ENCODE peak calls at places on chromosomes 2 and 18, in seven cellular contexts. Y is GM13977, V is mesothelial cell of epicardium, E is prostate gland, O is mucosa of descending colon, J is endothelial cell, M is nephron progenitor cell. Q is an unnamed sample.

GRCh38 chr2:215553946-215554345 is 118.1 kb upstream of the FN1 start:
- DNase-seq in E (no peak), O (no peak), Y (no peak), J (no peak), M (no peak), V (no peak), Q (no peak)

GRCh38 chr2:234881413-234882241 is 70.2 kb upstream of the SH3BP4 start:
- DNase-seq in Y (peak), O (peak), V (peak), M (peak), E (peak), J (peak), Q (no peak)

GRCh38 chr18:3851159-3851558 is 401.2 kb downstream of the TGIF1 start:
- DNase-seq in Y (no peak), E (no peak), V (no peak), M (no peak), O (no peak), J (no peak), Q (no peak)

GRCh38 chr18:40152859-40153258 is 1802.2 kb upstream of the PIK3C3 start:
- DNase-seq in M (no peak), V (no peak), J (no peak), O (no peak), Y (no peak), E (no peak), Q (no peak)

GRCh38 chr2:85796549-85797262 is 42.9 kb downstream of the ATOH8 start:
- DNase-seq in M (no peak), O (no peak), Y (no peak), E (no peak), V (no peak), J (no peak), Q (no peak)

GRCh38 chr2:189799531-189799930 is 15.3 kb downstream of the PMS1 start:
- DNase-seq in E (no peak), O (no peak), J (no peak), Y (no peak), M (no peak), V (no peak), Q (no peak)

GRCh38 chr2:179861777-179862117 is 335 bp upstream of the ZNF385B start:
- DNase-seq in M (peak), O (no peak), E (no peak), Y (no peak), V (no peak), J (peak), Q (no peak)

GRCh38 chr2:64785245-64785644 is 131.5 kb upstream of the SERTAD2 start:
- DNase-seq in J (no peak), V (no peak), E (no peak), O (no peak), Y (no peak), M (no peak), Q (no peak)

GRCh38 chr2:207416936-207417718 is 112.6 kb upstream of the CREB1 start:
- DNase-seq in O (no peak), M (no peak), J (no peak), E (no peak), Y (no peak), V (no peak), Q (no peak)

GRCh38 chr2:58834404-58834803 is 593.3 kb upstream of the FANCL start:
- DNase-seq in E (no peak), O (no peak), M (peak), V (peak), Y (no peak), J (peak), Q (no peak)

GRCh38 chr2:5315512-5315911 is 376.7 kb upstream of the SOX11 start:
- DNase-seq in J (no peak), E (no peak), V (no peak), O (no peak), Y (no peak), M (no peak), Q (no peak)

GRCh38 chr2:11357428-11357972 is 13.1 kb upstream of the ROCK2 start:
- DNase-seq in M (no peak), E (no peak), O (no peak), V (no peak), Y (no peak), J (no peak), Q (no peak)

GRCh38 chr2:112884869-112885502 is 26.0 kb upstream of the IL37 start:
- DNase-seq in V (no peak), J (peak), Y (peak), E (no peak), M (peak), O (peak), Q (peak)

GRCh38 chr2:234198976-234199375 is 148.5 kb downstream of the SPP2 start:
- DNase-seq in V (no peak), J (no peak), O (no peak), M (no peak), E (no peak), Y (no peak), Q (no peak)

GRCh38 chr2:67660015-67660602 is 263.0 kb downstream of the ETAA1 start:
- DNase-seq in O (no peak), V (no peak), E (no peak), Y (no peak), M (no peak), J (no peak), Q (no peak)

GRCh38 chr18:59109375-59109774 is 30.3 kb upstream of the SEC11C start:
- DNase-seq in Y (no peak), M (no peak), E (no peak), O (no peak), V (no peak), J (no peak), Q (no peak)

GRCh38 chr2:219571311-219572236 is at the start of gene OBSL1:
- DNase-seq in E (peak), J (peak), Y (peak), O (peak), V (peak), M (peak), Q (no peak)

GRCh38 chr2:72991439-72991725 is 74.1 kb downstream of the EMX1 start:
- DNase-seq in M (no peak), Y (no peak), E (no peak), V (no peak), O (no peak), J (no peak), Q (no peak)

GRCh38 chr2:159292157-159292556 is 5.7 kb upstream of the WDSUB1 start:
- DNase-seq in E (no peak), O (no peak), M (peak), Y (no peak), V (no peak), J (no peak), Q (no peak)

GRCh38 chr2:28398101-28398834 is 5.6 kb downstream of the FOSL2 start:
- DNase-seq in Y (no peak), O (no peak), V (no peak), E (no peak), M (no peak), J (no peak), Q (no peak)

GRCh38 chr2:100832885-100833284 is 12.9 kb downstream of the NPAS2 start:
- DNase-seq in J (no peak), O (peak), Y (no peak), V (no peak), M (no peak), E (peak), Q (no peak)

GRCh38 chr2:85255456-85255812 is 72.4 kb downstream of the TGOLN2 start:
- DNase-seq in V (no peak), Y (no peak), M (no peak), E (no peak), O (no peak), J (no peak), Q (no peak)

GRCh38 chr2:19435815-19436214 is 77.4 kb upstream of the OSR1 start:
- DNase-seq in V (no peak), E (no peak), M (no peak), O (no peak), Y (no peak), J (no peak), Q (no peak)

GRCh38 chr18:69580107-69580506 is 179.4 kb downstream of the DOK6 start:
- DNase-seq in O (no peak), Y (no peak), E (no peak), M (no peak), J (peak), V (no peak), Q (no peak)

GRCh38 chr2:201126308-201127127 is 10.6 kb downstream of the CFLAR start:
- DNase-seq in E (no peak), M (no peak), J (no peak), V (no peak), O (no peak), Y (no peak), Q (no peak)

GRCh38 chr2:70541481-70542020 is 12.1 kb downstream of the TGFA start:
- DNase-seq in V (no peak), J (no peak), O (no peak), Y (no peak), E (no peak), M (no peak), Q (no peak)

GRCh38 chr2:25330937-25331336 is 10.8 kb downstream of the DNMT3A start:
- DNase-seq in Y (no peak), O (no peak), E (no peak), M (no peak), V (no peak), J (no peak), Q (no peak)

GRCh38 chr2:107336536-107336935 is 450.6 kb upstream of the ST6GAL2 start:
- DNase-seq in J (no peak), E (no peak), V (no peak), M (no peak), O (no peak), Y (no peak), Q (no peak)

GRCh38 chr2:129923265-129924141 is 56.0 kb upstream of the RAB6C start:
- DNase-seq in E (peak), V (no peak), O (no peak), M (peak), Y (peak), J (peak), Q (no peak)

GRCh38 chr2:56167616-56168015 is 16.2 kb upstream of the CCDC85A start:
- DNase-seq in V (no peak), E (no peak), O (no peak), Y (no peak), J (no peak), M (no peak), Q (no peak)

GRCh38 chr2:29010946-29011649 is 30.0 kb downstream of the TOGARAM2 start:
- DNase-seq in O (peak), M (peak), V (no peak), Y (no peak), J (no peak), E (no peak), Q (no peak)

GRCh38 chr2:25086070-25086560 is 44.2 kb downstream of the EFR3B start:
- DNase-seq in V (no peak), E (peak), J (no peak), O (no peak), Y (no peak), M (no peak), Q (no peak)

GRCh38 chr2:159960413-159960812 is 102.0 kb downstream of the PLA2R1 start:
- DNase-seq in Y (peak), E (peak), O (no peak), M (no peak), V (no peak), J (no peak), Q (no peak)

GRCh38 chr2:229087843-229088520 is 183.1 kb downstream of the PID1 start:
- DNase-seq in J (no peak), V (no peak), O (no peak), M (no peak), Y (no peak), E (no peak), Q (no peak)

GRCh38 chr2:16442971-16443370 is 222.7 kb downstream of the CYRIA start:
- DNase-seq in J (no peak), E (no peak), Y (no peak), O (no peak), V (no peak), M (no peak), Q (no peak)
- TF ChIP-seq CTCF in J (no peak), E (no peak), Y (no peak), O (no peak), V (no peak), M (no peak), Q (no peak)

GRCh38 chr2:94956797-94957391 is 68.6 kb upstream of the MAL start:
- DNase-seq in J (peak), O (no peak), V (no peak), M (peak), Y (peak), E (peak), Q (no peak)
- TF ChIP-seq CTCF in J (peak), O (peak), V (peak), M (peak), Y (peak), E (peak), Q (peak)

GRCh38 chr2:43276517-43276931 is 50.1 kb upstream of the ZFP36L2 start:
- DNase-seq in J (no peak), Y (no peak), V (no peak), M (no peak), E (no peak), O (no peak), Q (no peak)

GRCh38 chr2:43278683-43279220 is 52.3 kb upstream of the ZFP36L2 start:
- DNase-seq in O (no peak), Y (no peak), V (no peak), E (no peak), J (no peak), M (no peak), Q (no peak)

GRCh38 chr2:43276962-43277383 is 50.6 kb upstream of the ZFP36L2 start:
- DNase-seq in V (no peak), E (peak), J (no peak), O (peak), Y (no peak), M (no peak), Q (no peak)

GRCh38 chr2:43280994-43281393 is 54.6 kb upstream of the ZFP36L2 start:
- DNase-seq in V (no peak), O (no peak), J (no peak), Y (no peak), M (no peak), E (no peak), Q (no peak)

GRCh38 chr2:43279317-43279840 is 53.0 kb upstream of the ZFP36L2 start:
- DNase-seq in M (no peak), E (peak), V (no peak), O (no peak), J (no peak), Y (no peak), Q (no peak)
- TF ChIP-seq CTCF in M (no peak), E (peak), V (no peak), O (no peak), J (no peak), Y (no peak), Q (no peak)

DNA sequence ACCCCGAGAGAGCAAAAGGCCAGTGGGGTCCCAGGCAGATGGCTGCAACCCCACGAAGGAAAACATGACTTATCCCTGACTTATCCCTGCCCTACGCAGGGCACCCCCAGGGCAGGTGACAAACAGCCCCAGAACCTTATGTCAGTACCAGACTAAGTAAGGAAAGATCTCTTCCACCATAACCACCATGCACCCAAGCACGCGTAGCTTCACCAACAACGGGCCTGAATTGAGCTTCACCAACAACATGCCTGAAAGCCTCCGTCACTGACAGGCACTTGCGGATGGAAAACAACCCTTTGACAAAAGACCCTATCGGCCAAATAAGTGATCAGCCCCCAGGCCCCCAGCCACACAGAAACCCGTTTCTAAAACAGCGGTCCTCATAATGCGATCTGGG is 34.1 kb downstream of the HDAC4 start:
- DNase-seq in O (peak), E (no peak), J (no peak), Y (no peak), V (no peak), M (no peak), Q (no peak)
- TF ChIP-seq CTCF in O (no peak), E (no peak), J (no peak), Y (no peak), V (no peak), M (no peak), Q (no peak)

GRCh38 chr18:647304-647703 is 10.1 kb upstream of the TYMS start:
- DNase-seq in V (no peak), J (no peak), M (no peak), E (no peak), Y (no peak), O (no peak), Q (no peak)

GRCh38 chr18:641224-641623 is 16.2 kb upstream of the TYMS start:
- DNase-seq in Y (no peak), V (no peak), E (no peak), M (no peak), J (no peak), O (no peak), Q (no peak)

GRCh38 chr18:649341-649740 is 8.1 kb upstream of the TYMS start:
- DNase-seq in M (no peak), Y (no peak), V (no peak), E (no peak), O (no peak), J (no peak), Q (no peak)

GRCh38 chr18:650428-650858 is 7.0 kb upstream of the TYMS start:
- DNase-seq in E (no peak), M (no peak), V (no peak), J (no peak), Y (no peak), O (no peak), Q (no peak)

GRCh38 chr18:644395-645004 is 13.0 kb upstream of the TYMS start:
- DNase-seq in M (no peak), Y (peak), J (no peak), E (no peak), V (no peak), O (no peak), Q (no peak)
- TF ChIP-seq CTCF in M (no peak), Y (no peak), J (no peak), E (no peak), V (no peak), O (no peak), Q (no peak)

GRCh38 chr18:79156330-79156729 is 87.1 kb downstream of the ATP9B start:
- DNase-seq in Y (no peak), J (no peak), M (no peak), E (no peak), O (no peak), V (no peak), Q (no peak)
- TF ChIP-seq CTCF in Y (no peak), J (no peak), M (no peak), E (no peak), O (no peak), V (no peak), Q (no peak)